ENCODE peak calls at places on chromosomes 1 and 21, in eight cellular contexts. One of them, this sample, is unnamed.
A peak's percentile ranks its signal among the peaks of the same experiment; 100 is the strongest.

GRCh38 chr1:54051936-54052469 is 1.0 kb downstream of the TMEM59 start:
- DNase-seq in kidney: no peak
- DNase-seq in cardiac muscle cell: no peak
- DNase-seq in ovary: no peak
- DNase-seq in transverse colon: peak; percentile 29
- DNase-seq in aorta: no peak
- DNase-seq in K562: no peak
- DNase-seq in spleen: no peak
- DNase-seq in this sample: peak; percentile 67

GRCh38 chr21:21232320-21232719 is 234.1 kb downstream of the NCAM2 start:
- DNase-seq in ovary: no peak
- DNase-seq in transverse colon: peak; percentile 7
- DNase-seq in aorta: no peak
- DNase-seq in spleen: no peak
- DNase-seq in kidney: no peak
- DNase-seq in K562: no peak
- DNase-seq in cardiac muscle cell: peak; percentile 35
- DNase-seq in this sample: peak; percentile 77

GRCh38 chr1:205493241-205494085 is 11.0 kb upstream of the CDK18 start:
- DNase-seq in transverse colon: no peak
- DNase-seq in spleen: no peak
- DNase-seq in kidney: peak; percentile 82
- DNase-seq in ovary: peak; percentile 84
- DNase-seq in K562: no peak
- DNase-seq in aorta: peak; percentile 78
- DNase-seq in cardiac muscle cell: no peak
- DNase-seq in this sample: peak; percentile 80

GRCh38 chr1:54934869-54935268 is 45.6 kb upstream of the TMEM61 start:
- DNase-seq in transverse colon: no peak
- DNase-seq in ovary: no peak
- DNase-seq in aorta: no peak
- DNase-seq in kidney: no peak
- DNase-seq in cardiac muscle cell: no peak
- DNase-seq in spleen: no peak
- DNase-seq in K562: no peak
- DNase-seq in this sample: peak; percentile 96

GRCh38 chr1:166164646-166164994 is 2.2 kb downstream of the FAM78B start:
- DNase-seq in cardiac muscle cell: no peak
- DNase-seq in ovary: no peak
- DNase-seq in K562: no peak
- DNase-seq in spleen: no peak
- DNase-seq in kidney: no peak
- DNase-seq in aorta: no peak
- DNase-seq in transverse colon: no peak
- DNase-seq in this sample: no peak

GRCh38 chr1:197976368-197976767 is 59.2 kb downstream of the LHX9 start:
- DNase-seq in transverse colon: no peak
- DNase-seq in ovary: no peak
- DNase-seq in cardiac muscle cell: no peak
- DNase-seq in spleen: no peak
- DNase-seq in K562: no peak
- DNase-seq in aorta: no peak
- DNase-seq in kidney: no peak
- DNase-seq in this sample: no peak

GRCh38 chr1:32988665-32989064 is 24.1 kb upstream of the RNF19B start:
- DNase-seq in aorta: no peak
- DNase-seq in ovary: no peak
- DNase-seq in K562: no peak
- DNase-seq in spleen: no peak
- DNase-seq in transverse colon: no peak
- DNase-seq in kidney: no peak
- DNase-seq in cardiac muscle cell: no peak
- DNase-seq in this sample: peak; percentile 89

GRCh38 chr1:48978413-48978812 is 201.7 kb upstream of the BEND5 start:
- DNase-seq in transverse colon: no peak
- DNase-seq in cardiac muscle cell: no peak
- DNase-seq in spleen: no peak
- DNase-seq in K562: no peak
- DNase-seq in kidney: no peak
- DNase-seq in ovary: no peak
- DNase-seq in aorta: no peak
- DNase-seq in this sample: no peak

GRCh38 chr1:22089134-22089571 is 36.6 kb downstream of the CDC42 start:
- DNase-seq in spleen: no peak
- DNase-seq in kidney: no peak
- DNase-seq in K562: no peak
- DNase-seq in ovary: no peak
- DNase-seq in cardiac muscle cell: no peak
- DNase-seq in transverse colon: no peak
- DNase-seq in aorta: no peak
- DNase-seq in this sample: no peak

GRCh38 chr1:12528021-12528852 is 89.8 kb downstream of the DHRS3 start:
- DNase-seq in kidney: peak; percentile 90
- DNase-seq in K562: peak; percentile 76
- DNase-seq in ovary: peak; percentile 81
- DNase-seq in aorta: peak; percentile 81
- DNase-seq in spleen: peak; percentile 71
- DNase-seq in cardiac muscle cell: no peak
- DNase-seq in transverse colon: peak; percentile 93
- DNase-seq in this sample: peak; percentile 60

GRCh38 chr1:235073968-235074334 is 54.7 kb downstream of the TOMM20 start:
- DNase-seq in cardiac muscle cell: no peak
- DNase-seq in aorta: peak; percentile 36
- DNase-seq in kidney: peak; percentile 78
- DNase-seq in K562: no peak
- DNase-seq in spleen: no peak
- DNase-seq in ovary: no peak
- DNase-seq in transverse colon: peak; percentile 74
- DNase-seq in this sample: no peak

GRCh38 chr1:247482747-247483146 is 24.8 kb upstream of the OR2B11 start:
- DNase-seq in aorta: no peak
- DNase-seq in cardiac muscle cell: no peak
- DNase-seq in ovary: no peak
- DNase-seq in spleen: no peak
- DNase-seq in kidney: no peak
- DNase-seq in K562: no peak
- DNase-seq in transverse colon: no peak
- DNase-seq in this sample: no peak

GRCh38 chr1:162736633-162737067 is 53.9 kb upstream of the HSD17B7 start:
- DNase-seq in cardiac muscle cell: no peak
- DNase-seq in ovary: no peak
- DNase-seq in transverse colon: no peak
- DNase-seq in aorta: no peak
- DNase-seq in spleen: no peak
- DNase-seq in kidney: no peak
- DNase-seq in K562: no peak
- DNase-seq in this sample: no peak

GRCh38 chr1:18108313-18109057 is 887 bp downstream of the IGSF21 start:
- DNase-seq in aorta: no peak
- DNase-seq in spleen: no peak
- DNase-seq in transverse colon: no peak
- DNase-seq in ovary: no peak
- DNase-seq in cardiac muscle cell: no peak
- DNase-seq in K562: no peak
- DNase-seq in kidney: no peak
- DNase-seq in this sample: no peak

GRCh38 chr1:40405812-40406211 is 32.3 kb downstream of the SMAP2 start:
- DNase-seq in ovary: no peak
- DNase-seq in K562: no peak
- DNase-seq in cardiac muscle cell: no peak
- DNase-seq in transverse colon: no peak
- DNase-seq in spleen: no peak
- DNase-seq in aorta: no peak
- DNase-seq in kidney: no peak
- DNase-seq in this sample: no peak

GRCh38 chr1:55490556-55490955 is 275.4 kb upstream of the USP24 start:
- DNase-seq in cardiac muscle cell: no peak
- DNase-seq in K562: no peak
- DNase-seq in aorta: no peak
- DNase-seq in transverse colon: no peak
- DNase-seq in spleen: no peak
- DNase-seq in ovary: no peak
- DNase-seq in kidney: no peak
- DNase-seq in this sample: peak; percentile 33

GRCh38 chr1:171460018-171460585 is 25.2 kb upstream of the PRRC2C start:
- DNase-seq in K562: no peak
- DNase-seq in spleen: no peak
- DNase-seq in cardiac muscle cell: no peak
- DNase-seq in ovary: no peak
- DNase-seq in aorta: no peak
- DNase-seq in kidney: no peak
- DNase-seq in transverse colon: no peak
- DNase-seq in this sample: no peak

GRCh38 chr1:208059328-208060017 is 148.5 kb upstream of the CD34 start:
- DNase-seq in ovary: no peak
- DNase-seq in spleen: no peak
- DNase-seq in cardiac muscle cell: peak; percentile 26
- DNase-seq in aorta: no peak
- DNase-seq in K562: no peak
- DNase-seq in kidney: no peak
- DNase-seq in transverse colon: no peak
- DNase-seq in this sample: no peak

GRCh38 chr1:161068306-161069200 is 1.1 kb downstream of the ARHGAP30 start:
- DNase-seq in cardiac muscle cell: no peak
- DNase-seq in aorta: peak; percentile 90
- DNase-seq in spleen: peak; percentile 95
- DNase-seq in transverse colon: peak; percentile 78
- DNase-seq in K562: peak; percentile 62
- DNase-seq in ovary: no peak
- DNase-seq in kidney: peak; percentile 85
- DNase-seq in this sample: no peak
- H3K4me3 ChIP-seq in cardiac muscle cell: no peak overlapping the region
- H3K4me3 ChIP-seq in aorta: no peak overlapping the region
- H3K4me3 ChIP-seq in spleen: peak overlapping the region; percentile 80
- H3K4me3 ChIP-seq in transverse colon: peak overlapping the region; percentile 26
- H3K4me3 ChIP-seq in K562: no peak overlapping the region
- H3K4me3 ChIP-seq in ovary: no peak overlapping the region
- H3K4me3 ChIP-seq in kidney: peak overlapping the region; percentile 13
- H3K4me3 ChIP-seq in this sample: no peak overlapping the region

GRCh38 chr1:6358757-6359567 is 34.6 kb downstream of the ACOT7 start:
- DNase-seq in K562: no peak
- DNase-seq in transverse colon: peak; percentile 42
- DNase-seq in aorta: peak; percentile 74
- DNase-seq in kidney: peak; percentile 86
- DNase-seq in spleen: peak; percentile 77
- DNase-seq in ovary: peak; percentile 34
- DNase-seq in cardiac muscle cell: peak; percentile 20
- DNase-seq in this sample: peak; percentile 68

GRCh38 chr1:6358144-6358624 is 35.4 kb downstream of the ACOT7 start:
- DNase-seq in K562: no peak
- DNase-seq in spleen: no peak
- DNase-seq in cardiac muscle cell: no peak
- DNase-seq in kidney: no peak
- DNase-seq in aorta: no peak
- DNase-seq in transverse colon: no peak
- DNase-seq in ovary: no peak
- DNase-seq in this sample: peak; percentile 14

GRCh38 chr1:6361124-6361775 is 32.3 kb downstream of the ACOT7 start:
- DNase-seq in spleen: no peak
- DNase-seq in cardiac muscle cell: no peak
- DNase-seq in K562: no peak
- DNase-seq in transverse colon: no peak
- DNase-seq in aorta: no peak
- DNase-seq in ovary: no peak
- DNase-seq in kidney: no peak
- DNase-seq in this sample: no peak

GRCh38 chr1:6360517-6360916 is 33.0 kb downstream of the ACOT7 start:
- DNase-seq in aorta: no peak
- DNase-seq in spleen: no peak
- DNase-seq in K562: no peak
- DNase-seq in transverse colon: peak; percentile 44
- DNase-seq in kidney: no peak
- DNase-seq in ovary: no peak
- DNase-seq in cardiac muscle cell: no peak
- DNase-seq in this sample: no peak

DNA sequence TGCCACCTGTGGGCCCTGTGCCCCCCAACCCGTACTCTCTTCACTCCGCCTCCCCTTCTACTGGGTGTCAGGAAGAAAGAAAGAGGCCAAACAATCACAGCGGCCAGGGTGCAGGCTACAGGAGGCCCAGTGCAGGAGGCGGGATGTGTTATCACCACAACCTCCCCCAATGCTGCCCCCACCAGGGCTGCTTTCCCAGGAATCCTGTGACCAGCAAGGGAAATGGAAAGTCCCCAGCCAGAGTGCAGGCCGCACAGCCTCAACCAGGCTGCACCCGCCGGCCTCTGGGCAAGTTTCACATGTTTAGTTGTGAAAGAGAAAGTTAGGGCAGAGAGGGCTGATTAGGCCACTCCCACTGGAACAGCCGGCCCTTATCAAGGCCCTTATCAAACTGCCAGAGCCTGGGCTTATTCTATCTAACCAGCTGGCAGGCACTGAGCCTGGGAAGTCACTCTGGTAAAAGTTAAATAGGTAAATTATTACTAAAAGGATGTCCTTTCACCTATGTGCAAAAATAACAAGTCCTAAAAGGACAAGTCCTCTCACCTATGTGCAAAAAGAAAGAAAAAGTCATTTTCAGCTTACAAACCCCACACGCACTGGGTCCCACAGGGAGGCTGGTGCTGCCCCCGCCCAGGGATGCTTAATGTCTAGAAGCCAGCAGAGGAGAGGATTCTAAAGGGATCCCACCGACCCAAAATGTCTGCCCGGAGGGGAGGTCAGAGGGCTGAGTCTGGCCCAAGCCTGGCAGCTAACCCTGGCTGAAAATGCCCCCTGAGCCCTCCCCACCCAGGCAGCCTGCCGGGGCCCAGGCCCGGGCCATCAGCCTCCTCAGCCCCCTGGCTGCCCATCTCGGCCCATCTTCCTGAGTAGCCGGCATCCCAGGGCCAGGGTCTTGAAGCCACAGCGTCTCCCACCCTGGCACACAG is 33.7 kb downstream of the ACOT7 start:
- DNase-seq in spleen: peak; percentile 89
- DNase-seq in kidney: peak; percentile 95
- DNase-seq in cardiac muscle cell: peak; percentile 56
- DNase-seq in aorta: peak; percentile 87
- DNase-seq in K562: peak; percentile 66
- DNase-seq in transverse colon: peak; percentile 89
- DNase-seq in ovary: peak; percentile 80
- DNase-seq in this sample: peak; percentile 88
- H3K4me3 ChIP-seq in spleen: peak overlapping the region; percentile 46
- H3K4me3 ChIP-seq in kidney: peak overlapping the region; percentile 42
- H3K4me3 ChIP-seq in cardiac muscle cell: no peak overlapping the region
- H3K4me3 ChIP-seq in aorta: no peak overlapping the region
- H3K4me3 ChIP-seq in K562: peak overlapping the region; percentile 6
- H3K4me3 ChIP-seq in transverse colon: peak overlapping the region; percentile 13
- H3K4me3 ChIP-seq in ovary: no peak overlapping the region
- H3K4me3 ChIP-seq in this sample: peak overlapping the region; percentile 14

GRCh38 chr1:160578694-160579191 is 553 bp downstream of the CD84 start:
- DNase-seq in spleen: no peak
- DNase-seq in kidney: no peak
- DNase-seq in K562: no peak
- DNase-seq in cardiac muscle cell: no peak
- DNase-seq in ovary: no peak
- DNase-seq in aorta: no peak
- DNase-seq in transverse colon: no peak
- DNase-seq in this sample: no peak
- H3K4me3 ChIP-seq in spleen: peak overlapping the region; percentile 67
- H3K4me3 ChIP-seq in kidney: no peak overlapping the region
- H3K4me3 ChIP-seq in K562: peak overlapping the region; percentile 5
- H3K4me3 ChIP-seq in cardiac muscle cell: no peak overlapping the region
- H3K4me3 ChIP-seq in ovary: no peak overlapping the region
- H3K4me3 ChIP-seq in aorta: no peak overlapping the region
- H3K4me3 ChIP-seq in transverse colon: peak overlapping the region; percentile 15
- H3K4me3 ChIP-seq in this sample: no peak overlapping the region

GRCh38 chr1:220917101-220917500 is 37.9 kb downstream of the HLX start:
- DNase-seq in ovary: no peak
- DNase-seq in K562: no peak
- DNase-seq in aorta: no peak
- DNase-seq in cardiac muscle cell: no peak
- DNase-seq in transverse colon: no peak
- DNase-seq in spleen: no peak
- DNase-seq in kidney: no peak
- DNase-seq in this sample: no peak
- H3K4me3 ChIP-seq in ovary: no peak overlapping the region
- H3K4me3 ChIP-seq in K562: no peak overlapping the region
- H3K4me3 ChIP-seq in aorta: no peak overlapping the region
- H3K4me3 ChIP-seq in cardiac muscle cell: no peak overlapping the region
- H3K4me3 ChIP-seq in transverse colon: no peak overlapping the region
- H3K4me3 ChIP-seq in spleen: no peak overlapping the region
- H3K4me3 ChIP-seq in kidney: no peak overlapping the region
- H3K4me3 ChIP-seq in this sample: no peak overlapping the region